ENCODE peak calls at places on chromosomes 5 and 9, in ten cellular contexts. One of them, this sample, is unnamed. For H3K4me1, the result is how much of the 10 kb centered on the place peaks cover.

GRCh38 chr5:4862500-4862899 is 277.6 kb upstream of the ADAMTS16 start:
- DNase-seq in IMR-90: peak
- DNase-seq in thyroid gland: no peak
- DNase-seq in fibroblast of lung: peak
- DNase-seq in SK-N-SH: peak
- DNase-seq in left ventricle myocardium inferior: no peak
- DNase-seq in CD8-positive, alpha-beta memory T cell: no peak
- DNase-seq in GM23338: peak
- DNase-seq in CD8-positive, alpha-beta T cell: no peak
- DNase-seq in right lobe of liver: no peak
- DNase-seq in this sample: no peak

GRCh38 chr9:129946596-129946995 is 96.4 kb downstream of the FNBP1 start:
- DNase-seq in IMR-90: no peak
- DNase-seq in thyroid gland: no peak
- DNase-seq in fibroblast of lung: no peak
- DNase-seq in SK-N-SH: no peak
- DNase-seq in left ventricle myocardium inferior: no peak
- DNase-seq in CD8-positive, alpha-beta memory T cell: no peak
- DNase-seq in GM23338: no peak
- DNase-seq in CD8-positive, alpha-beta T cell: no peak
- DNase-seq in right lobe of liver: no peak
- DNase-seq in this sample: no peak

GRCh38 chr9:110578896-110579752 is at the start of gene SVEP1:
- DNase-seq in IMR-90: peak
- DNase-seq in thyroid gland: no peak
- DNase-seq in fibroblast of lung: peak
- DNase-seq in SK-N-SH: peak
- DNase-seq in left ventricle myocardium inferior: peak
- DNase-seq in CD8-positive, alpha-beta memory T cell: no peak
- DNase-seq in GM23338: peak
- DNase-seq in CD8-positive, alpha-beta T cell: no peak
- DNase-seq in right lobe of liver: no peak
- DNase-seq in this sample: peak

GRCh38 chr5:168219515-168220410 is 71.7 kb upstream of the WWC1 start:
- DNase-seq in IMR-90: peak
- DNase-seq in thyroid gland: peak
- DNase-seq in fibroblast of lung: peak
- DNase-seq in SK-N-SH: peak
- DNase-seq in left ventricle myocardium inferior: no peak
- DNase-seq in CD8-positive, alpha-beta memory T cell: no peak
- DNase-seq in GM23338: peak
- DNase-seq in CD8-positive, alpha-beta T cell: no peak
- DNase-seq in right lobe of liver: no peak
- DNase-seq in this sample: peak

GRCh38 chr9:27566118-27566517 is 7.2 kb downstream of the C9orf72 start:
- DNase-seq in IMR-90: no peak
- DNase-seq in thyroid gland: no peak
- DNase-seq in fibroblast of lung: peak
- DNase-seq in SK-N-SH: no peak
- DNase-seq in left ventricle myocardium inferior: no peak
- DNase-seq in CD8-positive, alpha-beta memory T cell: no peak
- DNase-seq in GM23338: no peak
- DNase-seq in CD8-positive, alpha-beta T cell: no peak
- DNase-seq in right lobe of liver: no peak
- DNase-seq in this sample: no peak

GRCh38 chr5:180105827-180106312 is 34.3 kb upstream of the RNF130 start:
- DNase-seq in IMR-90: no peak
- DNase-seq in thyroid gland: no peak
- DNase-seq in fibroblast of lung: peak
- DNase-seq in SK-N-SH: no peak
- DNase-seq in left ventricle myocardium inferior: no peak
- DNase-seq in CD8-positive, alpha-beta memory T cell: no peak
- DNase-seq in GM23338: no peak
- DNase-seq in CD8-positive, alpha-beta T cell: no peak
- DNase-seq in right lobe of liver: no peak
- DNase-seq in this sample: no peak

GRCh38 chr5:181160144-181160754 is 12.9 kb downstream of the OR2V2 start:
- DNase-seq in IMR-90: peak
- DNase-seq in thyroid gland: no peak
- DNase-seq in fibroblast of lung: peak
- DNase-seq in SK-N-SH: peak
- DNase-seq in left ventricle myocardium inferior: peak
- DNase-seq in CD8-positive, alpha-beta memory T cell: peak
- DNase-seq in GM23338: peak
- DNase-seq in CD8-positive, alpha-beta T cell: peak
- DNase-seq in right lobe of liver: no peak
- DNase-seq in this sample: peak

GRCh38 chr5:83148370-83148769 is 71.0 kb downstream of the XRCC4 start:
- DNase-seq in IMR-90: no peak
- DNase-seq in thyroid gland: no peak
- DNase-seq in fibroblast of lung: no peak
- DNase-seq in SK-N-SH: no peak
- DNase-seq in left ventricle myocardium inferior: no peak
- DNase-seq in CD8-positive, alpha-beta memory T cell: no peak
- DNase-seq in GM23338: no peak
- DNase-seq in CD8-positive, alpha-beta T cell: no peak
- DNase-seq in right lobe of liver: no peak
- DNase-seq in this sample: no peak

GRCh38 chr5:153081385-153081784 is 409.1 kb upstream of the GRIA1 start:
- DNase-seq in IMR-90: no peak
- DNase-seq in thyroid gland: no peak
- DNase-seq in fibroblast of lung: no peak
- DNase-seq in SK-N-SH: no peak
- DNase-seq in left ventricle myocardium inferior: no peak
- DNase-seq in CD8-positive, alpha-beta memory T cell: no peak
- DNase-seq in GM23338: no peak
- DNase-seq in CD8-positive, alpha-beta T cell: no peak
- DNase-seq in right lobe of liver: no peak
- DNase-seq in this sample: no peak

GRCh38 chr9:35662437-35662836 is 2.6 kb downstream of the ARHGEF39 start:
- DNase-seq in IMR-90: no peak
- DNase-seq in thyroid gland: no peak
- DNase-seq in fibroblast of lung: no peak
- DNase-seq in SK-N-SH: no peak
- DNase-seq in left ventricle myocardium inferior: no peak
- DNase-seq in CD8-positive, alpha-beta memory T cell: no peak
- DNase-seq in GM23338: no peak
- DNase-seq in CD8-positive, alpha-beta T cell: no peak
- DNase-seq in right lobe of liver: no peak
- DNase-seq in this sample: no peak

GRCh38 chr5:178525906-178526732 is 64.1 kb downstream of the COL23A1 start:
- DNase-seq in IMR-90: no peak
- DNase-seq in thyroid gland: no peak
- DNase-seq in fibroblast of lung: no peak
- DNase-seq in SK-N-SH: no peak
- DNase-seq in left ventricle myocardium inferior: no peak
- DNase-seq in CD8-positive, alpha-beta memory T cell: no peak
- DNase-seq in GM23338: no peak
- DNase-seq in CD8-positive, alpha-beta T cell: no peak
- DNase-seq in right lobe of liver: peak
- DNase-seq in this sample: no peak

GRCh38 chr5:95940758-95941682 is 20.6 kb downstream of the ELL2 start:
- DNase-seq in IMR-90: no peak
- DNase-seq in thyroid gland: peak
- DNase-seq in fibroblast of lung: no peak
- DNase-seq in SK-N-SH: peak
- DNase-seq in left ventricle myocardium inferior: no peak
- DNase-seq in CD8-positive, alpha-beta memory T cell: no peak
- DNase-seq in GM23338: peak
- DNase-seq in CD8-positive, alpha-beta T cell: no peak
- DNase-seq in right lobe of liver: no peak
- DNase-seq in this sample: no peak

GRCh38 chr5:95939465-95939864 is 22.2 kb downstream of the ELL2 start:
- DNase-seq in IMR-90: no peak
- DNase-seq in thyroid gland: no peak
- DNase-seq in fibroblast of lung: no peak
- DNase-seq in SK-N-SH: no peak
- DNase-seq in left ventricle myocardium inferior: no peak
- DNase-seq in CD8-positive, alpha-beta memory T cell: no peak
- DNase-seq in GM23338: no peak
- DNase-seq in CD8-positive, alpha-beta T cell: no peak
- DNase-seq in right lobe of liver: no peak
- DNase-seq in this sample: no peak

GRCh38 chr5:95942968-95943367 is 18.7 kb downstream of the ELL2 start:
- DNase-seq in IMR-90: no peak
- DNase-seq in thyroid gland: no peak
- DNase-seq in fibroblast of lung: no peak
- DNase-seq in SK-N-SH: no peak
- DNase-seq in left ventricle myocardium inferior: no peak
- DNase-seq in CD8-positive, alpha-beta memory T cell: no peak
- DNase-seq in GM23338: no peak
- DNase-seq in CD8-positive, alpha-beta T cell: no peak
- DNase-seq in right lobe of liver: no peak
- DNase-seq in this sample: no peak

GRCh38 chr5:95942414-95942813 is 19.2 kb downstream of the ELL2 start:
- DNase-seq in IMR-90: no peak
- DNase-seq in thyroid gland: no peak
- DNase-seq in fibroblast of lung: no peak
- DNase-seq in SK-N-SH: no peak
- DNase-seq in left ventricle myocardium inferior: no peak
- DNase-seq in CD8-positive, alpha-beta memory T cell: no peak
- DNase-seq in GM23338: no peak
- DNase-seq in CD8-positive, alpha-beta T cell: no peak
- DNase-seq in right lobe of liver: no peak
- DNase-seq in this sample: no peak

DNA sequence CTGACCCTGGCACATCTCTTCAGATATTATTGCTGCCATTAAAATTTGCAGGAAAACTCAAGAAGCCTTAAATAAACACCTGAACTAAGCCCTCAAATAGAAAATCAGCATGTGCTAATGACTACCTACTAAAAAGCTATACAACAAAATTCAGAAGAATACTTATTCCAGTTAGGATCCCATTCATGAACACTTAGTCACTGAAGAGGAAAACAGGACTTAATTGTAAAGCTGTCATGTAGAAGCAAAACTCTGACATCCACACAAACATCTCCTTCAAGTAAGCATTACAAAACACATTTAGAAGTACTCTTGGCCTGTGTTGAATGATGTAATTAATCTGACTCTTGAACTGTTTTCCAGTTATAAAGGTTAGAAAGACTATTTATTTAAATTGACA is 19.9 kb downstream of the ELL2 start:
- DNase-seq in IMR-90: no peak
- DNase-seq in thyroid gland: no peak
- DNase-seq in fibroblast of lung: no peak
- DNase-seq in SK-N-SH: no peak
- DNase-seq in left ventricle myocardium inferior: no peak
- DNase-seq in CD8-positive, alpha-beta memory T cell: no peak
- DNase-seq in GM23338: no peak
- DNase-seq in CD8-positive, alpha-beta T cell: no peak
- DNase-seq in right lobe of liver: no peak
- DNase-seq in this sample: no peak
- H3K4me1 ChIP-seq in IMR-90: under half
- H3K4me1 ChIP-seq in thyroid gland: under half
- H3K4me1 ChIP-seq in fibroblast of lung: under half
- H3K4me1 ChIP-seq in SK-N-SH: under half
- H3K4me1 ChIP-seq in left ventricle myocardium inferior: half or more
- H3K4me1 ChIP-seq in CD8-positive, alpha-beta memory T cell: under half
- H3K4me1 ChIP-seq in GM23338: under half
- H3K4me1 ChIP-seq in CD8-positive, alpha-beta T cell: under half
- H3K4me1 ChIP-seq in right lobe of liver: under half
- H3K4me1 ChIP-seq in this sample: under half

GRCh38 chr9:109035684-109036423 is 22.6 kb upstream of the CTNNAL1 start:
- DNase-seq in IMR-90: peak
- DNase-seq in thyroid gland: peak
- DNase-seq in fibroblast of lung: peak
- DNase-seq in SK-N-SH: no peak
- DNase-seq in left ventricle myocardium inferior: no peak
- DNase-seq in CD8-positive, alpha-beta memory T cell: no peak
- DNase-seq in GM23338: no peak
- DNase-seq in CD8-positive, alpha-beta T cell: no peak
- DNase-seq in right lobe of liver: peak
- DNase-seq in this sample: peak
- H3K4me1 ChIP-seq in IMR-90: under half
- H3K4me1 ChIP-seq in thyroid gland: under half
- H3K4me1 ChIP-seq in fibroblast of lung: under half
- H3K4me1 ChIP-seq in SK-N-SH: under half
- H3K4me1 ChIP-seq in left ventricle myocardium inferior: under half
- H3K4me1 ChIP-seq in CD8-positive, alpha-beta memory T cell: under half
- H3K4me1 ChIP-seq in GM23338: under half
- H3K4me1 ChIP-seq in CD8-positive, alpha-beta T cell: under half
- H3K4me1 ChIP-seq in right lobe of liver: under half
- H3K4me1 ChIP-seq in this sample: under half

GRCh38 chr9:124292696-124293593 is 35.2 kb downstream of the NEK6 start:
- DNase-seq in IMR-90: no peak
- DNase-seq in thyroid gland: no peak
- DNase-seq in fibroblast of lung: no peak
- DNase-seq in SK-N-SH: no peak
- DNase-seq in left ventricle myocardium inferior: no peak
- DNase-seq in CD8-positive, alpha-beta memory T cell: no peak
- DNase-seq in GM23338: no peak
- DNase-seq in CD8-positive, alpha-beta T cell: no peak
- DNase-seq in right lobe of liver: no peak
- DNase-seq in this sample: no peak

GRCh38 chr9:124293712-124294504 is 36.2 kb downstream of the NEK6 start:
- DNase-seq in IMR-90: no peak
- DNase-seq in thyroid gland: no peak
- DNase-seq in fibroblast of lung: no peak
- DNase-seq in SK-N-SH: no peak
- DNase-seq in left ventricle myocardium inferior: no peak
- DNase-seq in CD8-positive, alpha-beta memory T cell: no peak
- DNase-seq in GM23338: no peak
- DNase-seq in CD8-positive, alpha-beta T cell: no peak
- DNase-seq in right lobe of liver: no peak
- DNase-seq in this sample: no peak

GRCh38 chr9:124290053-124290581 is 32.4 kb downstream of the NEK6 start:
- DNase-seq in IMR-90: no peak
- DNase-seq in thyroid gland: no peak
- DNase-seq in fibroblast of lung: no peak
- DNase-seq in SK-N-SH: no peak
- DNase-seq in left ventricle myocardium inferior: no peak
- DNase-seq in CD8-positive, alpha-beta memory T cell: no peak
- DNase-seq in GM23338: no peak
- DNase-seq in CD8-positive, alpha-beta T cell: no peak
- DNase-seq in right lobe of liver: peak
- DNase-seq in this sample: no peak

GRCh38 chr9:124291801-124292396 is 34.1 kb downstream of the NEK6 start:
- DNase-seq in IMR-90: no peak
- DNase-seq in thyroid gland: no peak
- DNase-seq in fibroblast of lung: no peak
- DNase-seq in SK-N-SH: no peak
- DNase-seq in left ventricle myocardium inferior: peak
- DNase-seq in CD8-positive, alpha-beta memory T cell: no peak
- DNase-seq in GM23338: no peak
- DNase-seq in CD8-positive, alpha-beta T cell: no peak
- DNase-seq in right lobe of liver: no peak
- DNase-seq in this sample: no peak

GRCh38 chr9:124290743-124291554 is 33.2 kb downstream of the NEK6 start:
- DNase-seq in IMR-90: no peak
- DNase-seq in thyroid gland: no peak
- DNase-seq in fibroblast of lung: no peak
- DNase-seq in SK-N-SH: no peak
- DNase-seq in left ventricle myocardium inferior: no peak
- DNase-seq in CD8-positive, alpha-beta memory T cell: no peak
- DNase-seq in GM23338: no peak
- DNase-seq in CD8-positive, alpha-beta T cell: no peak
- DNase-seq in right lobe of liver: no peak
- DNase-seq in this sample: no peak
- H3K4me1 ChIP-seq in IMR-90: half or more
- H3K4me1 ChIP-seq in thyroid gland: under half
- H3K4me1 ChIP-seq in fibroblast of lung: half or more
- H3K4me1 ChIP-seq in SK-N-SH: under half
- H3K4me1 ChIP-seq in left ventricle myocardium inferior: half or more
- H3K4me1 ChIP-seq in CD8-positive, alpha-beta memory T cell: under half
- H3K4me1 ChIP-seq in GM23338: under half
- H3K4me1 ChIP-seq in CD8-positive, alpha-beta T cell: under half
- H3K4me1 ChIP-seq in right lobe of liver: under half
- H3K4me1 ChIP-seq in this sample: under half

GRCh38 chr5:107464876-107465275 is 205.9 kb downstream of the EFNA5 start:
- DNase-seq in IMR-90: no peak
- DNase-seq in thyroid gland: no peak
- DNase-seq in fibroblast of lung: no peak
- DNase-seq in SK-N-SH: no peak
- DNase-seq in left ventricle myocardium inferior: no peak
- DNase-seq in CD8-positive, alpha-beta memory T cell: no peak
- DNase-seq in GM23338: no peak
- DNase-seq in CD8-positive, alpha-beta T cell: no peak
- DNase-seq in right lobe of liver: no peak
- DNase-seq in this sample: no peak
- H3K4me1 ChIP-seq in IMR-90: under half
- H3K4me1 ChIP-seq in thyroid gland: under half
- H3K4me1 ChIP-seq in fibroblast of lung: under half
- H3K4me1 ChIP-seq in SK-N-SH: under half
- H3K4me1 ChIP-seq in left ventricle myocardium inferior: half or more
- H3K4me1 ChIP-seq in CD8-positive, alpha-beta memory T cell: under half
- H3K4me1 ChIP-seq in GM23338: half or more
- H3K4me1 ChIP-seq in CD8-positive, alpha-beta T cell: under half
- H3K4me1 ChIP-seq in right lobe of liver: under half
- H3K4me1 ChIP-seq in this sample: under half

This sample was measured in uterus.